ENCODE peak calls at places on chromosome 9, in six cellular contexts. K is fibroblast of lung, R is hepatocyte, Q is GM23248, G is HepG2, J is K562. H is an unnamed sample. For H3K27me3, the result is how much of the 10 kb centered on the place peaks cover.

GRCh38 chr9:129138476-129139232 is 27.4 kb downstream of the PTPA start:
- DNase-seq in J (no peak), G (no peak), Q (peak), R (peak), K (peak), H (no peak)

GRCh38 chr9:19470567-19470966 is 61.8 kb downstream of the ACER2 start:
- DNase-seq in R (no peak), G (no peak), J (no peak), K (no peak), Q (no peak), H (no peak)

GRCh38 chr9:107688728-107689127 is 199.2 kb upstream of the KLF4 start:
- DNase-seq in R (no peak), J (no peak), K (no peak), Q (no peak), G (no peak), H (no peak)

GRCh38 chr9:23073136-23073535 is 626.5 kb downstream of the DMRTA1 start:
- DNase-seq in G (no peak), J (no peak), R (no peak), Q (peak), K (no peak), H (no peak)

GRCh38 chr9:33051149-33051548 is 25.3 kb downstream of the SMU1 start:
- DNase-seq in R (no peak), J (no peak), K (no peak), G (no peak), Q (no peak), H (no peak)

GRCh38 chr9:31542384-31543055 is 841.9 kb upstream of the ACO1 start:
- DNase-seq in G (peak), J (no peak), Q (peak), R (peak), K (peak), H (peak)

GRCh38 chr9:89254773-89255125 is 56.2 kb upstream of the CKS2 start:
- DNase-seq in R (no peak), K (no peak), G (no peak), J (no peak), Q (no peak), H (no peak)

GRCh38 chr9:120360046-120360445 is 219.9 kb downstream of the CDK5RAP2 start:
- DNase-seq in R (no peak), K (peak), Q (no peak), G (no peak), J (no peak), H (no peak)

GRCh38 chr9:121344062-121344696 is 25.9 kb downstream of the STOM start:
- DNase-seq in G (no peak), K (no peak), J (no peak), Q (no peak), R (no peak), H (no peak)

GRCh38 chr9:2663886-2664674 is 42.5 kb downstream of the VLDLR start:
- DNase-seq in R (no peak), Q (no peak), G (no peak), J (no peak), K (no peak), H (no peak)

GRCh38 chr9:87059740-87060139 is 112.4 kb upstream of the GAS1 start:
- DNase-seq in G (no peak), R (no peak), J (no peak), K (no peak), Q (no peak), H (no peak)

GRCh38 chr9:127934986-127935385 is 2.7 kb downstream of the DPM2 start:
- DNase-seq in J (no peak), Q (no peak), R (no peak), K (no peak), G (no peak), H (no peak)

GRCh38 chr9:7045361-7045760 is 287.6 kb downstream of the KDM4C start:
- DNase-seq in K (no peak), J (no peak), G (no peak), Q (peak), R (no peak), H (no peak)

GRCh38 chr9:84322830-84323229 is 17.7 kb downstream of the SLC28A3 start:
- DNase-seq in R (no peak), Q (peak), J (no peak), K (peak), G (no peak), H (no peak)

GRCh38 chr9:29144476-29144875 is 1571.2 kb upstream of the C9orf72 start:
- DNase-seq in J (no peak), K (no peak), R (no peak), G (no peak), Q (no peak), H (no peak)

GRCh38 chr9:70517926-70518325 is 103.5 kb upstream of the KLF9 start:
- DNase-seq in R (no peak), J (peak), Q (no peak), K (no peak), G (no peak), H (no peak)

GRCh38 chr9:33044677-33045282 is 19.7 kb downstream of the DNAJA1 start:
- DNase-seq in Q (no peak), R (peak), J (no peak), K (peak), G (no peak), H (peak)

DNA sequence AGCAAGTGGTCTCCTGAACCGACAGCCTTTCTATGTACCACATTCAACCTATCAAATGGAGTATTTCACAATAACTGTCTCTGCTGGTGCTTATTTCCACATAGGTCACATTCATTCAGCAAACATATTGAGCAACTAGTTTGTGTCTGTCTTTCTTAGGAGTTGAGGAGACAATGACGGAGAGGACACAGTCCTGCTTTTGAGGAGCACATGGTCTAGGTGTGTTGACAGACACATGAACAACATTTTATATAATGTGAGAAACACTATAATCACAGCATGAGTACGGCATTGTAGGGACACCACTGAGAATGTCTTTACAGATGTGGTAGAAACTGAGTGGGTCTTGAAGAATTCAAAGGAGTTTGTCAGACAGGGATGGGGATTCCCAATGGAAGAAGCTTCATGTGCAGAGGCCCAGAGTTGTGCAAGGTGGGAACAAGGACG is 28.5 kb downstream of the NFIL3 start:
- DNase-seq in R (peak), K (peak), Q (peak), J (no peak), G (peak), H (no peak)
- H2AFZ ChIP-seq in R (no peak), K (no peak), Q (no peak), J (no peak), G (no peak), H (no peak)

GRCh38 chr9:81631213-81631745 is 58.1 kb downstream of the TLE1 start:
- DNase-seq in G (no peak), J (no peak), R (no peak), Q (no peak), K (no peak), H (no peak)
- H3K27me3 ChIP-seq in G (under half), J (under half), R (under half), Q (under half), K (under half), H (under half)

DNA sequence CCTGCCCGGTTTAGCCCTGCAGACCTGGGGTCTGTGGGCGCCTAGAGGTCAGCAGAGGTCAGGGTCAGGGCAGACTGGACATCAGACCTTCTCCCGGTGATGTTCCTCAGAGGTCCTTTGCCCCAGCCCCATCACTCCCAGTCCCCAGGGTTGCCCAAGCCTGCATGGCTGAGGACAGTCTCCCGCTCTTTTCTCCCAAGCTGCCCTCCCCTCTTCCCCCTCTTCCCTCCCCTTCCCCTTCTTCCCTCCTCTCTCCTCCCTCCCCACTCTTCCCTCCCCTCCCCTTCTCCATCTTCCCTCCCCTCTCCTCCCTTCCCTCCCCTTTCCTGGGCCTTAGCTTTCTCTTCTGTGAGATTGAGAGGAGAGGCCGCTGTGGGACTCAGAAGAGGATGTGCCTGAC is 10.4 kb downstream of the LHX3 start:
- DNase-seq in Q (no peak), R (no peak), J (no peak), K (no peak), G (no peak), H (no peak)
- TF ChIP-seq EZH2 in Q (peak), R (no peak), J (no peak), K (peak), G (no peak), H (no peak)

GRCh38 chr9:82152181-82152580 is 163.6 kb downstream of the SPATA31D1 start:
- DNase-seq in K (peak), Q (peak), R (no peak), J (no peak), G (no peak), H (no peak)
- H2AFZ ChIP-seq in K (no peak), Q (no peak), R (no peak), J (no peak), G (no peak), H (no peak)

DNA sequence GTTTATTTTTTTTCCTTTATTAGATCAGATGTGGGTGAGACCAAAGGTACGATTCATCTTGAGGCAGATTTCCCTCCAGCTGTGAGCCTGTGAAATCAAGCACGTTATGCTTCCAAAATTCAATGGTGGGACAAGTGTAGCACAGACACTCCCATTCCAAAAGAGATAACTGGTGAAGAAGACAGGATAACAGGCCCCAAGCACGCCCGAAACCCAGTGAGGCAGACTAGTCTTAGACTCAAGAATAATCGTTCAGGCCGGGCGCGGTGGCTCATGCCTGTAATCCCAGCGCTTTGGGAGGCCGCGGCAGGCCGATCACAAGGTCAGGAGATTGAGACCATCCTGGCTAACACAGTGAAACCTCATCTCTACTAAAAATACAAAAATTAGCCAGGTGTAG is 36.8 kb upstream of the COL5A1 start:
- DNase-seq in K (no peak), Q (no peak), R (no peak), J (no peak), G (no peak), H (no peak)
- H3K27me3 ChIP-seq in K (under half), Q (under half), R (under half), J (under half), G (under half), H (under half)

H was measured in neural progenitor cell.